ENCODE peak calls at places on chromosomes 4 and X, in eight cellular contexts. J is activated CD4-positive, alpha-beta T cell treated with anti-CD3 and anti-CD28 coated beads, Interleukin-2, amount 50 U/mL, for 1 hour; D is neural crest cell; W is AG09309; G is left kidney; R is bronchial epithelial cell; Q is left colon; O is EH. N is an unnamed sample.

GRCh38 chr4:113292371-113293042 is 243.1 kb downstream of the ANK2 start:
- DNase-seq in J (no peak), D (peak), W (no peak), G (peak), R (no peak), Q (peak), O (peak), N (no peak)

GRCh38 chrX:11533211-11533651 is 132.5 kb downstream of the ARHGAP6 start:
- DNase-seq in J (no peak), D (no peak), W (peak), G (peak), R (peak), Q (no peak), O (peak), N (no peak)

GRCh38 chr4:181952478-181952877 is 290.7 kb upstream of the TENM3 start:
- DNase-seq in J (no peak), D (no peak), W (peak), G (peak), R (peak), Q (peak), O (peak), N (no peak)

GRCh38 chr4:153154010-153154975 is 50.0 kb upstream of the TRIM2 start:
- DNase-seq in J (no peak), D (no peak), W (no peak), G (peak), R (peak), Q (peak), O (peak), N (no peak)

GRCh38 chr4:53119685-53120084 is 246.2 kb downstream of the SCFD2 start:
- DNase-seq in J (no peak), D (no peak), W (peak), G (peak), R (peak), Q (no peak), O (peak), N (no peak)

GRCh38 chr4:150574678-150575077 is 7.3 kb upstream of the MAB21L2 start:
- DNase-seq in J (no peak), D (no peak), W (no peak), G (no peak), R (no peak), Q (no peak), O (no peak), N (no peak)

GRCh38 chr4:136935305-136935704 is 597.0 kb downstream of the PCDH18 start:
- DNase-seq in J (no peak), D (no peak), W (no peak), G (peak), R (no peak), Q (no peak), O (no peak), N (no peak)

GRCh38 chrX:139559383-139560042 is 29.0 kb downstream of the F9 start:
- DNase-seq in J (no peak), D (peak), W (peak), G (peak), R (peak), Q (no peak), O (peak), N (no peak)

GRCh38 chr4:98744372-98745150 is 86.2 kb upstream of the TSPAN5 start:
- DNase-seq in J (no peak), D (no peak), W (no peak), G (no peak), R (peak), Q (no peak), O (no peak), N (no peak)

GRCh38 chr4:120692964-120693363 is 229.6 kb downstream of the PRDM5 start:
- DNase-seq in J (no peak), D (no peak), W (peak), G (no peak), R (peak), Q (peak), O (peak), N (no peak)

GRCh38 chr4:131499139-131499873 is 1649.8 kb upstream of the PCDH10 start:
- DNase-seq in J (no peak), D (no peak), W (no peak), G (no peak), R (peak), Q (no peak), O (no peak), N (no peak)

GRCh38 chr4:143346208-143346607 is 9.5 kb downstream of the GAB1 start:
- DNase-seq in J (no peak), D (no peak), W (no peak), G (no peak), R (peak), Q (no peak), O (no peak), N (no peak)

GRCh38 chrX:38987135-38987780 is 186.0 kb downstream of the MID1IP1 start:
- DNase-seq in J (no peak), D (no peak), W (no peak), G (peak), R (no peak), Q (peak), O (peak), N (no peak)

GRCh38 chr4:42371306-42372063 is 25.8 kb upstream of the SHISA3 start:
- DNase-seq in J (no peak), D (no peak), W (no peak), G (peak), R (peak), Q (no peak), O (peak), N (no peak)

GRCh38 chrX:31154941-31155340 is 83.1 kb upstream of the FTHL17 start:
- DNase-seq in J (no peak), D (no peak), W (no peak), G (peak), R (no peak), Q (no peak), O (no peak), N (no peak)

GRCh38 chr4:185039508-185040273 is 21.4 kb downstream of the HELT start:
- DNase-seq in J (peak), D (peak), W (peak), G (peak), R (peak), Q (peak), O (peak), N (peak)

GRCh38 chrX:17500145-17500579 is 125.2 kb downstream of the NHS start:
- DNase-seq in J (no peak), D (no peak), W (peak), G (no peak), R (peak), Q (peak), O (peak), N (no peak)

GRCh38 chr4:42570221-42570620 is 86.7 kb downstream of the ATP8A1 start:
- DNase-seq in J (no peak), D (no peak), W (no peak), G (no peak), R (no peak), Q (no peak), O (no peak), N (no peak)

GRCh38 chr4:11182586-11183357 is 245.9 kb downstream of the HS3ST1 start:
- DNase-seq in J (no peak), D (no peak), W (no peak), G (no peak), R (peak), Q (no peak), O (no peak), N (no peak)

GRCh38 chr4:77821775-77822174 is 2.6 kb upstream of the CNOT6L start:
- DNase-seq in J (peak), D (no peak), W (no peak), G (no peak), R (peak), Q (no peak), O (no peak), N (peak)

GRCh38 chr4:82588871-82589270 is 27.1 kb upstream of the TMEM150C start:
- DNase-seq in J (no peak), D (no peak), W (no peak), G (no peak), R (no peak), Q (no peak), O (no peak), N (no peak)

GRCh38 chr4:56627375-56627774 is 53.7 kb downstream of the HOPX start:
- DNase-seq in J (no peak), D (no peak), W (no peak), G (no peak), R (no peak), Q (no peak), O (no peak), N (no peak)

GRCh38 chr4:118259103-118259502 is 93.7 kb downstream of the PRSS12 start:
- DNase-seq in J (no peak), D (no peak), W (no peak), G (peak), R (no peak), Q (no peak), O (no peak), N (no peak)